ENCODE peak calls at places on chromosomes 6 and 20, in eight cellular contexts. C is GM12878, P is Panc1, B is HCT116, A is HepG2, I is upper lobe of left lung, Y is K562, L is GM23338. J is an unnamed sample.
A peak's percentile ranks its signal among the peaks of the same experiment; 100 is the strongest.

GRCh38 chr6:27101824-27102223 is 145.7 kb upstream of the PRSS16 start:
- ATAC-seq in P (no peak), L (no peak), C (no peak), I (no peak), A (no peak), B (no peak), Y (no peak), J (no peak)

GRCh38 chr6:169417101-169417500 is 163.5 kb upstream of the THBS2 start:
- ATAC-seq in Y (no peak), A (no peak), C (no peak), L (no peak), B (no peak), P (no peak), I (no peak), J (no peak)

GRCh38 chr6:25070547-25071366 is 135.0 kb upstream of the RIPOR2 start:
- ATAC-seq in Y (peak; percentile 94), L (peak; percentile 81), C (peak; percentile 96), I (peak; percentile 93), P (peak; percentile 94), A (peak; percentile 94), B (peak; percentile 93), J (peak; percentile 79)

GRCh38 chr6:150631283-150631981 is 31.7 kb downstream of the PLEKHG1 start:
- ATAC-seq in L (no peak), P (no peak), C (peak; percentile 32), Y (no peak), A (peak; percentile 27), B (no peak), I (no peak), J (no peak)

GRCh38 chr20:2536562-2536986 is at the start of gene TMC2:
- ATAC-seq in B (no peak), P (no peak), C (no peak), Y (no peak), L (no peak), A (no peak), I (no peak), J (no peak)

GRCh38 chr20:53030061-53030460 is 57.9 kb downstream of the TSHZ2 start:
- ATAC-seq in A (no peak), P (no peak), Y (no peak), C (peak; percentile 24), B (no peak), L (no peak), I (no peak), J (no peak)

GRCh38 chr6:144922120-144922722 is 637.1 kb downstream of the UTRN start:
- ATAC-seq in B (peak; percentile 73), Y (no peak), I (peak; percentile 36), C (no peak), A (peak; percentile 63), L (no peak), P (no peak), J (peak; percentile 41)

GRCh38 chr6:53499094-53499493 is 45.8 kb downstream of the GCLC start:
- ATAC-seq in P (no peak), I (no peak), C (no peak), A (no peak), B (no peak), Y (no peak), L (no peak), J (no peak)

GRCh38 chr6:57432919-57433684 is 115.7 kb downstream of the PRIM2 start:
- ATAC-seq in I (no peak), C (peak; percentile 58), B (no peak), P (no peak), L (no peak), Y (no peak), A (no peak), J (no peak)

GRCh38 chr20:25372584-25373336 is 17.9 kb downstream of the ABHD12 start:
- ATAC-seq in Y (no peak), A (no peak), P (peak; percentile 72), L (no peak), B (no peak), C (no peak), I (no peak), J (no peak)

GRCh38 chr6:29491574-29491973 is 3.8 kb upstream of the MAS1L start:
- ATAC-seq in P (no peak), A (no peak), L (no peak), Y (no peak), C (no peak), I (no peak), B (no peak), J (no peak)

GRCh38 chr6:113405326-113406050 is 451.7 kb upstream of the MARCKS start:
- ATAC-seq in I (no peak), P (no peak), C (no peak), Y (no peak), A (no peak), L (no peak), B (no peak), J (no peak)
- H3K4me3 ChIP-seq in I (no peak overlapping the region), P (no peak overlapping the region), C (no peak overlapping the region), Y (no peak overlapping the region), A (no peak overlapping the region), L (no peak overlapping the region), B (no peak overlapping the region), J (no peak overlapping the region)

GRCh38 chr20:58571341-58571941 is 56.2 kb upstream of the APCDD1L start:
- ATAC-seq in C (no peak), Y (no peak), P (no peak), L (no peak), A (no peak), I (no peak), B (no peak), J (no peak)

GRCh38 chr20:58570181-58570859 is 55.1 kb upstream of the APCDD1L start:
- ATAC-seq in A (no peak), L (no peak), B (no peak), I (peak; percentile 38), C (no peak), Y (no peak), P (no peak), J (no peak)

GRCh38 chr20:58573257-58573656 is 58.1 kb upstream of the APCDD1L start:
- ATAC-seq in Y (no peak), P (no peak), I (no peak), L (no peak), A (no peak), B (no peak), C (no peak), J (no peak)

GRCh38 chr20:58574014-58574413 is 58.8 kb upstream of the APCDD1L start:
- ATAC-seq in Y (no peak), P (no peak), I (no peak), L (no peak), B (no peak), C (no peak), A (no peak), J (no peak)

DNA sequence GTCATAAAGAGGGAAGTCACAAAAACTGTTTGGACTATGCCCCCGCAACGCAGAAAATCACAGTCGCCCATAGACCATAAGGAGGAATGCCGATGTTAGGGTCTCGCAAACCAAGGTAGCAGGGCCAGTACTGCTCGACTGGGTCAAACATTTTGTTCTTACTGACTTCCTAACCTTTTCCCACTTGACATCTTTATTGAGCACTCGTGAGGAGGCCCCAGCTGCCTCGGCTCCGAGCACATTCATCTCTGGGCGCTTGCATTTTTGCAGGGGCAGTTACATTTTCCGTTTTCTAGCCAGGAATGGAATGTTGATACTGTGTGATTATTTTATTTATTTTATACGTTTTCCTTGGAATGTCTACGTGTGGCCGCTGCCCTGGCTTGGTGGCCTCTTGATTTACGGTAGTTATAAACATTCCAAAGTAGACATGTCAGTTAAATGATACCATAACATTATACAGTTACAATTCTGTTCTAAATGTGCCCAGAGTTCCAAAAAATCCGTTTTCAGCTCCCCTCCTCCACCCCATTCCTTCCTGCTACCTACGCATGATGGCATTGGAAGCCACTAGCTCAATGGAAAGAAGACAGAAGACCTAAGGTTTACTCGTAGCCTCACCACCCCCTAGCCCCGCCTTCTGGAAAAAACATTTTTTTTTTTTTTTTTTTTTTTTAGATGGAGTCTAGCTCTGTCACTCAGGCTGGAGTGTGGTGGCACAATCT is 56.9 kb upstream of the APCDD1L start:
- ATAC-seq in P (peak; percentile 30), Y (no peak), C (no peak), A (no peak), I (no peak), B (no peak), L (no peak), J (peak; percentile 31)
- TF ChIP-seq POLR2AphosphoS5 in P (no peak), Y (no peak), C (no peak), A (no peak), I (no peak), B (no peak), L (no peak), J (no peak)

DNA sequence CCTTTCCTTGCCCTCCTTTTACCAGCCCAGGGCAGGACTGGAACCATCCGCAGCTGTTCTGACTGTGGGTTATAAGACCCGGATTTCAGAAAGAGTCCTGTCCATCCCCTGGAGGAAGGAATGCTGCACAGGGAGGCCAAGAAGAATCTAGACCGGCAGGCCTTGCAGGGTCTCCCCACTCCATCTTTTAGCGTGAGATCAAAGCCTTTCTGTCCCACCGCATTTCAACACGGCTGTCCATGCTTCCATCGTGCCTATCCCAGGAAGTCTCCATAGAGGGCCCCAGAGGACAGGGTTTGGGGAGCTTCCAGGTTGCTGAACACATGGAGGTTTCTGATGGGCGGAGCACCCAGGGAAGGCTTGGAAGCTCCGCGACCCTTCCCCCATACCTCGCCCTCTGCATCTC is 79.3 kb upstream of the AGPAT4 start:
- ATAC-seq in I (peak; percentile 16), A (peak; percentile 85), Y (peak; percentile 90), P (peak; percentile 62), L (peak; percentile 97), B (peak; percentile 96), C (no peak), J (no peak)
- TF ChIP-seq CTCF in I (no peak), A (peak; percentile 61), Y (peak; percentile 76), P (no peak), L (peak; percentile 84), B (peak; percentile 56), C (no peak), J (no peak)

DNA sequence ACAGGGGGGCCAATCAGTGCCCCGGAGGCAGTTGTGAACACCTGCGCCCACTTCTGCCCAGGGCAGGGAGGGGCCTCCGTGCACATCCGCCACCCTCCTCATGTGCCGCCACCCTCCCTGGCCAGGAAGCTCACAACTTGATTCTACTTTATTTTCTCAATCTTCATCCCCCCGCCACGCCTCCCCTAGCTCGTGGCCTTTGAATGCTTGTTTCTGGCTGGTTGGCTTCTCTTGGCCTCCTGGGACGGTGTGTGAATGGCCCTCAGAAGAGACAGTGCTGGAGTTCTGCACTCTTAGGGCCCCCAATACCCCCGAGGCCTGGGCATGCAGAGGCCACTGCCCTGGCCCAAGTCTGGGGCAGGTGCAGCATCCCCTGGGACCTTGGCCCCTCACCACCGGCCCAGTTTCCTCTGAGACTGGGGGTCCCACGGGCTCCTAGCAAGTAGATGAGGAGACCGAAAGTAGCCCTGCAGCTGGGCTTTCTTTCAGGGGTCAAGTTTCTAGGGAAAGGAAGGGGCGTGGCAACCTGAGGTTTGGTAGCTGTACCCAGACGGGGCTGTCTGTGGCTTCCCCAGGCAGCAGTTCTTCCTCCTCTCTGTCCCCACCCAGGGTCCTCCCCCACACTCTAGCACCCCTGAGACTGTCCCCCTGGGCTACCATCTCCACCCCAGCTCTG is 1.3 kb downstream of the RGS19 start:
- ATAC-seq in L (peak; percentile 3), C (peak; percentile 62), B (no peak), A (no peak), Y (no peak), I (no peak), P (no peak), J (no peak)
- H3K4me3 ChIP-seq in L (peak overlapping the region; percentile 75), C (peak overlapping the region; percentile 83), B (peak overlapping the region; percentile 96), A (no peak overlapping the region), Y (peak overlapping the region; percentile 70), I (peak overlapping the region; percentile 71), P (peak overlapping the region; percentile 78), J (no peak overlapping the region)